ENCODE peak calls at places on chromosome 5, in four cellular contexts. K, N, O and L are unnamed samples.

GRCh38 chr5:34001231-34001935 is 6.5 kb downstream of the AMACR start:
- DNase-seq in N (no peak), K (peak; percentile 19), O (no peak), L (peak; percentile 61)

GRCh38 chr5:64987768-64988167 is 219.0 kb downstream of the CWC27 start:
- DNase-seq in K (no peak), O (no peak), N (no peak), L (no peak)

GRCh38 chr5:5014836-5015235 is 125.3 kb upstream of the ADAMTS16 start:
- DNase-seq in N (no peak), K (no peak), O (no peak), L (no peak)

GRCh38 chr5:89343666-89344065 is 460.7 kb upstream of the MEF2C start:
- DNase-seq in K (no peak), N (peak; percentile 11), O (peak; percentile 97), L (peak; percentile 16)

GRCh38 chr5:39072915-39073758 is 1.1 kb downstream of the RICTOR start:
- DNase-seq in O (peak; percentile 38), K (peak; percentile 53), N (peak; percentile 73), L (peak; percentile 45)

GRCh38 chr5:63961598-63962161 is 565 bp downstream of the HTR1A start:
- DNase-seq in K (no peak), N (no peak), O (no peak), L (no peak)

GRCh38 chr5:150461231-150461630 is 11.7 kb upstream of the RPS14 start:
- DNase-seq in O (peak; percentile 39), K (no peak), N (peak; percentile 66), L (no peak)

GRCh38 chr5:80125962-80126480 is 90.9 kb downstream of the THBS4 start:
- DNase-seq in K (no peak), O (peak; percentile 93), N (no peak), L (peak; percentile 48)

GRCh38 chr5:34691326-34691725 is 35.2 kb downstream of the RAI14 start:
- DNase-seq in K (no peak), N (no peak), O (no peak), L (no peak)

GRCh38 chr5:54274944-54275343 is 35.4 kb downstream of the ARL15 start:
- DNase-seq in O (no peak), K (no peak), N (no peak), L (no peak)

GRCh38 chr5:40446910-40447309 is 232.8 kb upstream of the PTGER4 start:
- DNase-seq in N (no peak), O (no peak), K (peak; percentile 86), L (peak; percentile 92)

GRCh38 chr5:151825445-151825844 is 53.7 kb downstream of the G3BP1 start:
- DNase-seq in K (peak; percentile 56), N (peak; percentile 57), O (peak; percentile 17), L (peak; percentile 69)

GRCh38 chr5:31620071-31620470 is 18.9 kb upstream of the PDZD2 start:
- DNase-seq in K (no peak), N (no peak), O (no peak), L (no peak)

DNA sequence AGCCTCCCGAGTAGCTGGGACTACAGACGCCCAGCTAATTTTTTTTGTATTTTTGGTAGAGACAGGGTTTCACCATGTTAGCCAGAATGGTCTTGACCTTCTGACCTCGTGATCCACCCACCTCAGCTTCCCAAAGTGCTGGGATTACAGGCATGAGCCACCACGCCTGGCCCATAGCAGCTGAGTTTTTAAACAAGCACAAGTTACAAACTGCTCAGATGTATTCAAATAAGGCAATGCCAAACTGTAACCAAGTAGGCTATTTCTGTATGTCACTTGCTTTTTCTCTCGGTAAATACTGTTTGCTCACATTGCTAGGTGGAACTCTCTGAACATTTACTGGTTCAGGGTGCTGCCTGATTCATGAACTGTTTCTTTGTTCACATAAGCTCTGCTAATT is 799.3 kb upstream of the NUDT12 start:
- DNase-seq in K (no peak), N (no peak), O (no peak), L (no peak)
- TF ChIP-seq RCOR1 in K (no peak), N (no peak), O (no peak), L (no peak)

GRCh38 chr5:119453045-119453383 is 717 bp downstream of the HSD17B4 start:
- DNase-seq in N (peak; percentile 25), K (peak; percentile 14), O (no peak), L (peak; percentile 38)
- TF ChIP-seq CEBPB in N (no peak), K (no peak), O (no peak), L (no peak)

DNA sequence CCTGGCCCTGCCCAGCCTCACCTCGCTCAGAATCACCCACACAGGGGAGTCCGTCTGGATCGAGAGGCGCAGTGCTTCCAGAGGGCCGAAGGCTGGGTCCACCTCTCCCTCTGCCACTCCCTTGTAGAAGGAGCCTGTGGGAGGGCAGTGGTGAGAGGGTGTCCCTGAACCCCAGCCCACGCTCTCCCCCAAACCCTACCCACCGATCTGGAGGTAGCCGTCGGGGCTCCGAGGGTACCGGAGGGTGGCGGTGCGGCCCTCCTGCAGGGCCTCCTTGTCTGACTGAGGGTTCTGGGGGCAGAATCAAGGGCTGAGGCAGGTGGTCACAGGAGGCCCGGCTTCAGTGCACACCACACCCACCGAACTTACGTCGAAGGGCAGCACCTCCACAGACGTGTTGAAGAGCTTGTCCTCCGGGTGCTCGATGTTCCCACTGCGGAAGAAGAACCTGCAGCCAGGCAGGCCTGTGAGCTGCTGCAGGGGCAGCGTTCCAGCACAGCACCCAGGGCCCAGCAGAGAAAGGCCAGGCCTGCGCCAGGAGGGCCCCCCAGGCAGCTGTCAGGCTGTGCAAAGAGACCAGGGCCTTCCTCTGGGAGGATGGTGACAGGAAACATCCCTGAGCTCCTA is 4.5 kb downstream of the LTC4S start:
- DNase-seq in N (no peak), K (no peak), O (no peak), L (no peak)
- TF ChIP-seq RCOR1 in N (no peak), K (no peak), O (no peak), L (no peak)

DNA sequence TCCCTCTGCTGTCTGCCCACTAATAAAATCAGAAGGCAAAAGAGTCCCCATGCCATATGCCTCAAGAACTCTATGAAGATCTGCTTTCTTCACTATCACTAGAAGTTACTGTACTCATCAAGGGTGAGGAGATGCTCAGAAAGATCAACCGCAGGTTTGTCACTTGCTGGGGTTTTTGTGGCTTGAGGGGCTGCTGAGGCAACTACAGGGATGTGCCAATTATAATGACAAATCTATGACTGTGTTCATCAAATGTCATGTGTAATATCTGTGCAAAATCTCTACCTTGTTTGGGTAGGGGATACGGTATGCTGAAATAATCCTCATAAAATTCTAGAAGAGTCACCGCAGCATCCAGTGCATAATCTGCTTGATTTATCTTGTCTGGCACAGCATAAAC is 13.0 kb downstream of the ERAP1 start:
- DNase-seq in O (no peak), K (no peak), N (no peak), L (no peak)
- TF ChIP-seq CEBPB in O (no peak), K (no peak), N (no peak), L (no peak)

DNA sequence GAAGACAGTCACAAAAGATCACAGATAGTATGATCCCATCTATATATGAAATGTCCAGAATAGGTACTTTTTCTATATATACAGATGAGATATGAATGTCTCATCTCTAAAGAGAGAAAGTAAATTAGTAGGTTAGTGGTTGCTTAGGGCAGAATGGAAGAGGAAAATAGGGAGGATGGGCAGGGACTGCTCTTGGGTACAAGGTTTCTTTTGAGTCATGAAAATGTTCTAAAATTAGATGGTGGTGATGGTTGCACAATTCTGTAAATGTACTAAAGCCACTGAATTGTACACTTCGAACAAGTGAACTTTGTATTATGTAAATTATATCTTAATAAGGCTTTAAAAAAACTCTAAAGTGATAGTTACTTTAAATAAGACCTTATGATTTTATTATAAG is 59.6 kb upstream of the GRAMD2B start:
- DNase-seq in K (no peak), N (no peak), O (no peak), L (no peak)
- TF ChIP-seq RCOR1 in K (no peak), N (no peak), O (no peak), L (no peak)